ENCODE peak calls at places on chromosomes 6 and 20, in four cellular contexts. C, R, E and X are unnamed samples.

GRCh38 chr6:84554069-84554468 is 210.3 kb downstream of the TBX18 start:
- DNase-seq in C (peak; percentile 8), R (no peak), E (no peak), X (no peak)

GRCh38 chr6:137843206-137843605 is 23.9 kb upstream of the TNFAIP3 start:
- DNase-seq in C (no peak), R (no peak), E (no peak), X (no peak)

GRCh38 chr6:11538049-11538798 is 675 bp downstream of the TMEM170B start:
- DNase-seq in C (no peak), R (peak; percentile 26), E (peak; percentile 56), X (no peak)

GRCh38 chr6:75748743-75749538 is at the start of gene MYO6:
- DNase-seq in C (peak; percentile 47), R (peak; percentile 80), E (peak; percentile 91), X (no peak)

GRCh38 chr6:36827261-36828079 is 11.8 kb downstream of the CPNE5 start:
- DNase-seq in C (peak; percentile 70), R (peak; percentile 71), E (no peak), X (no peak)

GRCh38 chr6:108353853-108354252 is 59.0 kb downstream of the AFG1L start:
- DNase-seq in C (peak; percentile 17), R (no peak), E (no peak), X (no peak)

GRCh38 chr6:119100115-119100514 is 21.7 kb upstream of the FAM184A start:
- DNase-seq in C (no peak), R (no peak), E (no peak), X (no peak)

GRCh38 chr6:18752278-18753057 is 365.3 kb downstream of the RNF144B start:
- DNase-seq in C (no peak), R (no peak), E (peak; percentile 10), X (no peak)

GRCh38 chr6:27161946-27162603 is 85.4 kb upstream of the PRSS16 start:
- DNase-seq in C (peak; percentile 81), R (no peak), E (peak; percentile 46), X (no peak)

GRCh38 chr20:49594143-49594928 is 26.4 kb upstream of the PTGIS start:
- DNase-seq in C (peak; percentile 87), R (peak; percentile 55), E (peak; percentile 51), X (peak; percentile 21)

GRCh38 chr6:41964201-41964887 is 22.7 kb upstream of the CCND3 start:
- DNase-seq in C (no peak), R (no peak), E (no peak), X (no peak)

GRCh38 chr20:16069416-16070010 is 503.7 kb downstream of the KIF16B start:
- DNase-seq in C (no peak), R (no peak), E (no peak), X (peak; percentile 7)

GRCh38 chr20:40232288-40232687 is 456.7 kb downstream of the MAFB start:
- DNase-seq in C (no peak), R (no peak), E (no peak), X (no peak)

GRCh38 chr6:27684264-27685211 is 211.6 kb upstream of the ZNF184 start:
- DNase-seq in C (peak; percentile 76), R (no peak), E (peak; percentile 26), X (peak; percentile 72)

GRCh38 chr20:62652894-62653305 is 10.6 kb downstream of the SLCO4A1 start:
- DNase-seq in C (no peak), R (no peak), E (no peak), X (no peak)

GRCh38 chr6:169991913-169992312 is 240.5 kb downstream of the ERMARD start:
- DNase-seq in C (no peak), R (no peak), E (no peak), X (no peak)

GRCh38 chr6:31332637-31333602 is 24.1 kb downstream of the HLA-B start:
- DNase-seq in C (no peak), R (no peak), E (no peak), X (no peak)

GRCh38 chr6:54206510-54206909 is 95.3 kb downstream of the MLIP start:
- DNase-seq in C (no peak), R (no peak), E (no peak), X (no peak)

GRCh38 chr20:56417402-56417801 is 5.3 kb downstream of the CASS4 start:
- DNase-seq in C (no peak), R (no peak), E (no peak), X (no peak)

GRCh38 chr6:117919775-117920492 is 12.9 kb downstream of the SLC35F1 start:
- DNase-seq in C (no peak), R (peak; percentile 10), E (peak; percentile 80), X (no peak)

GRCh38 chr6:43937236-43938177 is 167.5 kb downstream of the VEGFA start:
- DNase-seq in C (no peak), R (no peak), E (peak; percentile 96), X (no peak)

GRCh38 chr6:79404677-79405076 is 132.6 kb downstream of the LCA5 start:
- DNase-seq in C (no peak), R (no peak), E (no peak), X (no peak)

GRCh38 chr6:119172813-119173212 is 94.3 kb upstream of the FAM184A start:
- DNase-seq in C (peak; percentile 13), R (no peak), E (no peak), X (no peak)

GRCh38 chr6:155461636-155462035 is 6.0 kb upstream of the NOX3 start:
- DNase-seq in C (peak; percentile 34), R (no peak), E (no peak), X (no peak)

GRCh38 chr20:1934162-1934561 is 39.0 kb downstream of the SIRPA start:
- DNase-seq in C (peak; percentile 90), R (no peak), E (no peak), X (no peak)

GRCh38 chr6:33426590-33427563 is 7.0 kb downstream of the SYNGAP1 start:
- DNase-seq in C (no peak), R (no peak), E (no peak), X (no peak)

GRCh38 chr20:33373735-33374605 is 27.3 kb downstream of the CDK5RAP1 start:
- DNase-seq in C (peak; percentile 94), R (no peak), E (no peak), X (no peak)

GRCh38 chr6:110255356-110255755 is 75.1 kb downstream of the CDC40 start:
- DNase-seq in C (peak; percentile 37), R (no peak), E (peak; percentile 78), X (no peak)

GRCh38 chr20:44580581-44581268 is 1.7 kb upstream of the PKIG start:
- DNase-seq in C (no peak), R (no peak), E (no peak), X (no peak)

GRCh38 chr6:16873698-16874097 is 112.4 kb upstream of the ATXN1 start:
- DNase-seq in C (no peak), R (no peak), E (no peak), X (no peak)

GRCh38 chr20:31712564-31713311 is 9.9 kb downstream of the BCL2L1 start:
- DNase-seq in C (peak; percentile 82), R (peak; percentile 88), E (peak; percentile 30), X (no peak)

GRCh38 chr6:163579880-163580295 is 165.4 kb downstream of the QKI start:
- DNase-seq in C (no peak), R (no peak), E (peak; percentile 44), X (no peak)
- TF ChIP-seq CTCF in C (no peak), R (no peak), E (peak; percentile 7), X (no peak)

GRCh38 chr6:34888441-34888820 is 589 bp upstream of the TAF11 start:
- DNase-seq in C (no peak), R (no peak), E (no peak), X (no peak)

GRCh38 chr6:34888874-34889555 is at the start of gene ANKS1A:
- DNase-seq in C (peak; percentile 21), R (peak; percentile 84), E (peak; percentile 83), X (no peak)

GRCh38 chr6:34891296-34891695 is 2.2 kb downstream of the ANKS1A start:
- DNase-seq in C (no peak), R (no peak), E (no peak), X (no peak)

GRCh38 chr6:34887753-34888440 is at the start of gene TAF11:
- DNase-seq in C (peak; percentile 96), R (peak; percentile 94), E (peak; percentile 98), X (peak; percentile 75)

DNA sequence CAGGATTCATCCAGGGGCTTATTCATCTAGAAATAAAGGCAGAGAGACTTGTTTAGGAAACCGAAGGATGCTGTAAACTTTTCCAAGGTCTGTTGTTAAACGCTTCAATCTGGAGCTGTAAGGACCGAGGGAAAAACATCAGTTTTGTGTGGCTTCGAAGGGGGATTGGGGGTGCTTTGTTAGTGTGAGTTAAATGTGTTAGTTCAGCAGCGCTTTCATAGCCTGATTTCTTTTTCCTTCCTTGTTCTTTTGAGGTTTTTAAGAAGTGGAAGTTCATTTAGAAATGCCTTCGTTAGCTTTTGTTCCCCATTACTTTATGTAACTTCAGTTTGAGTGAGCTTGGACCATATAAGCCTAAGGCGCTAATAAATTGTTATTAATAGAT is 1.5 kb downstream of the ANKS1A start:
- DNase-seq in C (no peak), R (no peak), E (no peak), X (no peak)
- H3K4me3 ChIP-seq in C (peak overlapping the region; percentile 28), R (peak overlapping the region; percentile 82), E (peak overlapping the region; percentile 96), X (no peak overlapping the region)

GRCh38 chr6:100370265-100370664 is 94.5 kb downstream of the SIM1 start:
- DNase-seq in C (no peak), R (no peak), E (no peak), X (no peak)
- TF ChIP-seq CTCF in C (peak; percentile 18), R (no peak), E (peak; percentile 17), X (peak; percentile 10)

DNA sequence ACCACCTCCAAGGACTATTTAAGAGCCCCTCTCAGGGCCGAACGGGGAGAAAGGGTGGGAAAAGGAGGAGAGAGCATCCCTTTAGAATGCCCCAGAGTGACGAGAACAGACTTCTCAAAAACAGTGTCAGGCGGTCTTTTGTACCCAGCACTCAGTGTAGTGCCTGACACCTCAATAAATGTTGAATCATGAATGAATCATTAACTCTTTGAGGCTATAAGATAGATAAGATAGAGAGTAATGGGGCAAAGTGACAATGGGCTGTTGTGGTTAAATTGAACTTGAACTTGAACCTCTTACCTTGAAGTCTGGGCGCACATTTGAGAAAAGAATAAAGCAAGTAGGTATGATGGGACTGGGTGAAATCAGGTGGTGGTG is 7.4 kb downstream of the TCF21 start:
- DNase-seq in C (no peak), R (no peak), E (no peak), X (no peak)
- H3K4me3 ChIP-seq in C (no peak overlapping the region), R (no peak overlapping the region), E (no peak overlapping the region), X (no peak overlapping the region)

GRCh38 chr20:59412251-59412650 is 111.8 kb downstream of the EDN3 start:
- DNase-seq in C (no peak), R (no peak), E (no peak), X (no peak)

GRCh38 chr20:59415224-59415623 is 114.8 kb downstream of the EDN3 start:
- DNase-seq in C (no peak), R (no peak), E (no peak), X (no peak)

GRCh38 chr20:59413326-59413865 is 113.0 kb downstream of the EDN3 start:
- DNase-seq in C (no peak), R (no peak), E (peak; percentile 63), X (no peak)

GRCh38 chr20:59411191-59411988 is 111.0 kb downstream of the EDN3 start:
- DNase-seq in C (no peak), R (no peak), E (no peak), X (no peak)

GRCh38 chr20:59412896-59413295 is 112.5 kb downstream of the EDN3 start:
- DNase-seq in C (no peak), R (no peak), E (peak; percentile 69), X (no peak)
- TF ChIP-seq CTCF in C (no peak), R (no peak), E (no peak), X (no peak)